ENCODE peak calls at places on chromosomes 1 and 21, in nine cellular contexts. N is AG04450, Y is heart right ventricle, D is kidney, R is AG10803, T is B cell, M is cardiac fibroblast, G is tibial nerve, I is progenitor cell of endocrine pancreas. S is an unnamed sample.

GRCh38 chr1:155801149-155801548 is 55.9 kb downstream of the GON4L start:
- DNase-seq in N (no peak), Y (no peak), D (no peak), R (no peak), T (no peak), M (peak), G (no peak), I (no peak), S (no peak)

GRCh38 chr1:212645563-212646543 is 37.3 kb downstream of the ATF3 start:
- DNase-seq in N (no peak), Y (no peak), D (no peak), R (no peak), T (no peak), M (no peak), G (no peak), I (no peak), S (no peak)

GRCh38 chr1:204293605-204294365 is 65.9 kb downstream of the PLEKHA6 start:
- DNase-seq in N (no peak), Y (no peak), D (no peak), R (peak), T (no peak), M (peak), G (no peak), I (no peak), S (no peak)

GRCh38 chr1:22804333-22804906 is 93.8 kb downstream of the EPHB2 start:
- DNase-seq in N (no peak), Y (no peak), D (no peak), R (no peak), T (no peak), M (no peak), G (no peak), I (no peak), S (no peak)

GRCh38 chr1:44406761-44407429 is 1.8 kb downstream of the RNF220 start:
- DNase-seq in N (no peak), Y (no peak), D (peak), R (no peak), T (no peak), M (no peak), G (no peak), I (peak), S (peak)

GRCh38 chr1:16927711-16928485 is 6.2 kb downstream of the CROCC start:
- DNase-seq in N (no peak), Y (no peak), D (no peak), R (no peak), T (no peak), M (no peak), G (no peak), I (no peak), S (no peak)

GRCh38 chr1:227268943-227269342 is 49.3 kb downstream of the CDC42BPA start:
- DNase-seq in N (no peak), Y (no peak), D (no peak), R (peak), T (no peak), M (peak), G (no peak), I (no peak), S (no peak)

GRCh38 chr1:82392946-82393345 is 592.2 kb downstream of the ADGRL2 start:
- DNase-seq in N (no peak), Y (no peak), D (no peak), R (no peak), T (no peak), M (no peak), G (no peak), I (no peak), S (no peak)

DNA sequence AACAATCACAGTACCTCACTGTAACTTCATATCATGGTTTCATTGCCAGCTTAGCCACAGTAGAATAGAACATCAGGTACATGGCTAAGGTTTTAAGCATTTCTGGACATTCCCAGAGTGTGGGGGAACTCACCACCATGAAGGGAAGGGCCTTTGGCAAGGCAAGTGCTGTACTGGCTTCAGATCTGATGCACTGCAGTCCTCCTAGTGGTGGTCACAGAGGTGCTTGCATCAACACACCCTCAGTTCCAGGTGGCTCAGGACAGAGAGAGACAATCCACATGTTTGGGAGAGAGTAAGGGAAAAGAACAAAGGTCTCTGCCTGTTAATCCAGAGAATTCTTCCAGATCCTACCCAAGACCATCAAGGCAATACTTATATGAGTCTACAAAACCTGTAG is 528.4 kb upstream of the RGS18 start:
- DNase-seq in N (no peak), Y (no peak), D (no peak), R (no peak), T (no peak), M (no peak), G (no peak), I (no peak), S (no peak)
- TF ChIP-seq CTCF in N (no peak), Y (no peak), D (no peak), R (no peak), T (no peak), M (no peak), G (no peak), I (no peak), S (no peak)

DNA sequence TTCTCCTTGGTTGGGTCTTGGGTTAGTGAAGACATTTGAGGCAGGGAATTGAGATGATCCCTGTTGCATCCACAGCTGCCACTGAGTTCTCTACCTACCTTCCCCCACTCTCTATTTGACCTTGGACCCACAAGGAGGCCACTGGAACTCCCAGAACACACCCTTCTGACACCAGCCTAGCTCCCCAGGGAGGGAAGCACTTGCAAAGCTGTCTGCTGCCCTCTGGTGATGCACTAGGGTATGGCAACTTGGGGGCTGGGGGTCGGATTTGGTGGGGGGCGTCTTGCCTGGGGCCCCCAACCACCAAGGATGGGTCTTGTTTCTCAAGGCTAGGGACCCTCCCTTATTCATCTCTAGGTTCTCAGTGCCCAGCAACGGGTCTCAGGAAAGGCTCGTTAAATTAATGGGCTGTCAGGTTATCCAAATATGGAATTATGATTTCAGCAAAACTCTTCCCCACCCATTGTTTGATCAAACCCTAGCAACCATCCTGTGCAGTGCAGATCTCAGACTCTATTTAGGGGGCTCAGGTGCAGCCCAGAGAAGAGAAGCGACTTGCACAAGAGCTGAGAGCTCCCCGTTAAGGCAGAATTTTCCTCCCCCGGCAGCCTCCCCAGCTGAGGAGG is 177.8 kb upstream of the KLHDC7A start:
- DNase-seq in N (no peak), Y (no peak), D (no peak), R (no peak), T (no peak), M (no peak), G (no peak), I (no peak), S (peak)
- TF ChIP-seq CTCF in N (peak), Y (peak), D (peak), R (peak), T (peak), M (peak), G (no peak), I (peak), S (peak)

GRCh38 chr21:36642777-36643176 is 56.1 kb upstream of the SIM2 start:
- DNase-seq in N (no peak), Y (no peak), D (no peak), R (no peak), T (no peak), M (no peak), G (no peak), I (no peak), S (no peak)

GRCh38 chr21:36641346-36641745 is 57.6 kb upstream of the SIM2 start:
- DNase-seq in N (no peak), Y (no peak), D (no peak), R (no peak), T (no peak), M (no peak), G (no peak), I (no peak), S (no peak)

GRCh38 chr21:36641886-36642285 is 57.0 kb upstream of the SIM2 start:
- DNase-seq in N (no peak), Y (no peak), D (no peak), R (no peak), T (no peak), M (no peak), G (no peak), I (no peak), S (no peak)

GRCh38 chr21:36639769-36640168 is 59.1 kb upstream of the SIM2 start:
- DNase-seq in N (no peak), Y (no peak), D (no peak), R (no peak), T (no peak), M (no peak), G (no peak), I (no peak), S (no peak)

GRCh38 chr21:36640260-36641244 is 58.4 kb upstream of the SIM2 start:
- DNase-seq in N (no peak), Y (no peak), D (no peak), R (no peak), T (no peak), M (no peak), G (no peak), I (no peak), S (no peak)
- TF ChIP-seq CTCF in N (no peak), Y (no peak), D (no peak), R (no peak), T (no peak), M (no peak), G (no peak), I (no peak), S (no peak)

GRCh38 chr1:1206376-1207253 is at the start of gene TNFRSF18:
- DNase-seq in N (no peak), Y (peak), D (peak), R (no peak), T (peak), M (no peak), G (no peak), I (no peak), S (peak)
- TF ChIP-seq CTCF in N (no peak), Y (no peak), D (no peak), R (no peak), T (no peak), M (no peak), G (no peak), I (no peak), S (no peak)

GRCh38 chr1:68384321-68384813 is 65.4 kb downstream of the RPE65 start:
- DNase-seq in N (peak), Y (no peak), D (no peak), R (peak), T (no peak), M (peak), G (no peak), I (no peak), S (no peak)
- TF ChIP-seq CTCF in N (peak), Y (no peak), D (no peak), R (peak), T (no peak), M (peak), G (no peak), I (no peak), S (no peak)

GRCh38 chr1:34549199-34549598 is 205.6 kb upstream of the GJB5 start:
- DNase-seq in N (no peak), Y (no peak), D (no peak), R (no peak), T (no peak), M (no peak), G (no peak), I (peak), S (peak)

GRCh38 chr1:34547043-34547674 is 207.7 kb upstream of the GJB5 start:
- DNase-seq in N (no peak), Y (no peak), D (no peak), R (peak), T (no peak), M (no peak), G (no peak), I (no peak), S (no peak)
- TF ChIP-seq CTCF in N (peak), Y (no peak), D (no peak), R (peak), T (no peak), M (no peak), G (no peak), I (peak), S (peak)

GRCh38 chr21:41932191-41932575 is 21.6 kb downstream of the C2CD2 start:
- DNase-seq in N (peak), Y (no peak), D (no peak), R (peak), T (no peak), M (peak), G (no peak), I (no peak), S (no peak)
- TF ChIP-seq CTCF in N (peak), Y (peak), D (no peak), R (peak), T (peak), M (peak), G (no peak), I (no peak), S (no peak)

GRCh38 chr1:193069748-193070394 is 10.5 kb downstream of the RO60 start:
- DNase-seq in N (no peak), Y (no peak), D (no peak), R (peak), T (no peak), M (peak), G (no peak), I (no peak), S (no peak)
- TF ChIP-seq CTCF in N (peak), Y (no peak), D (no peak), R (peak), T (peak), M (peak), G (no peak), I (peak), S (peak)

DNA sequence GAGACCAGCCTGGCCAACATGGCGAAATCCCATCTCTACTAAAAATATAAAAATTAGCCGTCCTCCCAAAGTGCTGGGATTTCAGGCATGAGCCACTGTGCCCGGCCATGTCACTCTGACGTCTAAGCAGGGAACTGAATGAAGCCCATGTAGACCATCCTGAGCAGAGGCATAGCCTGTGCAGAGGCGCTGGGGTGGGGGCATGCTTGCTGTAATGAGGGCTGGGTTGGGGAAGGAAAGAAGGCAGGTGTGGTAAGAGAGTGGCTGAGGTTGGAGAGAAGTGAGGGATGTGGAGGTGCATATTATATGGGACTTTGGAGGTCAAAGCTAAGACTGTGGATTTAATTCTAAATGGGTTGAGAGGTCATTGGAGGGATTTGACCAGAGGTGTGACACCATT is 47.1 kb upstream of the SCMH1 start:
- DNase-seq in N (no peak), Y (no peak), D (no peak), R (no peak), T (no peak), M (no peak), G (no peak), I (no peak), S (no peak)
- TF ChIP-seq CTCF in N (no peak), Y (no peak), D (no peak), R (no peak), T (no peak), M (no peak), G (no peak), I (no peak), S (no peak)

GRCh38 chr1:237672748-237673147 is 218.0 kb downstream of the ZP4 start:
- DNase-seq in N (no peak), Y (no peak), D (no peak), R (no peak), T (no peak), M (peak), G (no peak), I (no peak), S (no peak)

GRCh38 chr1:237679687-237680086 is 211.0 kb downstream of the ZP4 start:
- DNase-seq in N (no peak), Y (no peak), D (no peak), R (no peak), T (no peak), M (no peak), G (no peak), I (no peak), S (no peak)

GRCh38 chr1:237681210-237681609 is 209.5 kb downstream of the ZP4 start:
- DNase-seq in N (no peak), Y (no peak), D (no peak), R (no peak), T (no peak), M (no peak), G (no peak), I (no peak), S (no peak)

DNA sequence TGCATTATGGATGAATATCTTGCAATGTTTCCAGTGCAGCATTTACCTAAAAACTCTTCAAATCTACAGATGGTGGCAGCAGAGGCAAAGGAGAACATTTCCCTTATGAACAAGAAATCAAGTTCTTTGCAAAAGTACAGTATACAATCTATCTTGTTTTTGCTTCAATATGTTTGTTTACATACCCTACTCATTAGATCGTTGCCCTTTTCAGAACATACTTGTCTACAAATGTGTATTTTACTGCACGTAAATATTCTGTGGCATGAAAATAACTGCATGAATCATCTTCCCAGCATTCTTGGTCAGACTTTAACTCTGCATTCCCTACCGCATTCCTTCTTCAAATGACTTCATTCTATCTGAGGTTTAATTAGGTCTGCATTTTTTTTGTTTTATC is 212.7 kb downstream of the ZP4 start:
- DNase-seq in N (peak), Y (no peak), D (no peak), R (peak), T (no peak), M (peak), G (no peak), I (no peak), S (no peak)
- TF ChIP-seq CTCF in N (peak), Y (peak), D (peak), R (no peak), T (no peak), M (no peak), G (no peak), I (peak), S (peak)